ENCODE peak calls at places on chromosomes 7 and 10, in six cellular contexts. One of them, this sample, is unnamed.

GRCh38 chr7:157140118-157140905 is 1.6 kb downstream of the UBE3C start:
- DNase-seq in lower lobe of right lung: no peak
- DNase-seq in erythroblast: peak
- DNase-seq in stimulated activated CD8-positive, alpha-beta memory T cell treated with anti-CD3 and anti-CD28 coated beads, Interleukin-7, amount 100 ng/mL, for 4 hours: no peak
- DNase-seq in stimulated activated CD4-positive, alpha-beta T cell treated with anti-CD3 and anti-CD28 coated beads, Interleukin-1b, Interleukin-23, amount 100 ng/mL, for 4 hours: peak
- DNase-seq in endothelial cell: no peak
- DNase-seq in this sample: no peak

GRCh38 chr10:62199584-62199983 is 69.1 kb downstream of the RTKN2 start:
- DNase-seq in lower lobe of right lung: no peak
- DNase-seq in erythroblast: no peak
- DNase-seq in stimulated activated CD8-positive, alpha-beta memory T cell treated with anti-CD3 and anti-CD28 coated beads, Interleukin-7, amount 100 ng/mL, for 4 hours: no peak
- DNase-seq in stimulated activated CD4-positive, alpha-beta T cell treated with anti-CD3 and anti-CD28 coated beads, Interleukin-1b, Interleukin-23, amount 100 ng/mL, for 4 hours: no peak
- DNase-seq in endothelial cell: no peak
- DNase-seq in this sample: no peak

GRCh38 chr7:91852263-91852741 is 28.2 kb downstream of the MTERF1 start:
- DNase-seq in lower lobe of right lung: no peak
- DNase-seq in erythroblast: peak
- DNase-seq in stimulated activated CD8-positive, alpha-beta memory T cell treated with anti-CD3 and anti-CD28 coated beads, Interleukin-7, amount 100 ng/mL, for 4 hours: no peak
- DNase-seq in stimulated activated CD4-positive, alpha-beta T cell treated with anti-CD3 and anti-CD28 coated beads, Interleukin-1b, Interleukin-23, amount 100 ng/mL, for 4 hours: no peak
- DNase-seq in endothelial cell: no peak
- DNase-seq in this sample: no peak

GRCh38 chr7:1744296-1745017 is 74.4 kb downstream of the ELFN1 start:
- DNase-seq in lower lobe of right lung: no peak
- DNase-seq in erythroblast: no peak
- DNase-seq in stimulated activated CD8-positive, alpha-beta memory T cell treated with anti-CD3 and anti-CD28 coated beads, Interleukin-7, amount 100 ng/mL, for 4 hours: no peak
- DNase-seq in stimulated activated CD4-positive, alpha-beta T cell treated with anti-CD3 and anti-CD28 coated beads, Interleukin-1b, Interleukin-23, amount 100 ng/mL, for 4 hours: no peak
- DNase-seq in endothelial cell: no peak
- DNase-seq in this sample: no peak

GRCh38 chr7:133434246-133434865 is 181.5 kb downstream of the EXOC4 start:
- DNase-seq in lower lobe of right lung: no peak
- DNase-seq in erythroblast: peak
- DNase-seq in stimulated activated CD8-positive, alpha-beta memory T cell treated with anti-CD3 and anti-CD28 coated beads, Interleukin-7, amount 100 ng/mL, for 4 hours: no peak
- DNase-seq in stimulated activated CD4-positive, alpha-beta T cell treated with anti-CD3 and anti-CD28 coated beads, Interleukin-1b, Interleukin-23, amount 100 ng/mL, for 4 hours: no peak
- DNase-seq in endothelial cell: no peak
- DNase-seq in this sample: no peak

GRCh38 chr10:118916777-118917176 is 112.7 kb upstream of the NANOS1 start:
- DNase-seq in lower lobe of right lung: no peak
- DNase-seq in erythroblast: no peak
- DNase-seq in stimulated activated CD8-positive, alpha-beta memory T cell treated with anti-CD3 and anti-CD28 coated beads, Interleukin-7, amount 100 ng/mL, for 4 hours: no peak
- DNase-seq in stimulated activated CD4-positive, alpha-beta T cell treated with anti-CD3 and anti-CD28 coated beads, Interleukin-1b, Interleukin-23, amount 100 ng/mL, for 4 hours: no peak
- DNase-seq in endothelial cell: no peak
- DNase-seq in this sample: no peak

GRCh38 chr10:123150986-123151738 is 3.0 kb upstream of the BUB3 start:
- DNase-seq in lower lobe of right lung: peak
- DNase-seq in erythroblast: peak
- DNase-seq in stimulated activated CD8-positive, alpha-beta memory T cell treated with anti-CD3 and anti-CD28 coated beads, Interleukin-7, amount 100 ng/mL, for 4 hours: peak
- DNase-seq in stimulated activated CD4-positive, alpha-beta T cell treated with anti-CD3 and anti-CD28 coated beads, Interleukin-1b, Interleukin-23, amount 100 ng/mL, for 4 hours: no peak
- DNase-seq in endothelial cell: peak
- DNase-seq in this sample: peak

GRCh38 chr7:149830997-149831729 is 7.0 kb upstream of the ZNF862 start:
- DNase-seq in lower lobe of right lung: peak
- DNase-seq in erythroblast: no peak
- DNase-seq in stimulated activated CD8-positive, alpha-beta memory T cell treated with anti-CD3 and anti-CD28 coated beads, Interleukin-7, amount 100 ng/mL, for 4 hours: no peak
- DNase-seq in stimulated activated CD4-positive, alpha-beta T cell treated with anti-CD3 and anti-CD28 coated beads, Interleukin-1b, Interleukin-23, amount 100 ng/mL, for 4 hours: no peak
- DNase-seq in endothelial cell: no peak
- DNase-seq in this sample: peak

GRCh38 chr7:50369408-50370026 is 65.0 kb downstream of the IKZF1 start:
- DNase-seq in lower lobe of right lung: no peak
- DNase-seq in erythroblast: peak
- DNase-seq in stimulated activated CD8-positive, alpha-beta memory T cell treated with anti-CD3 and anti-CD28 coated beads, Interleukin-7, amount 100 ng/mL, for 4 hours: no peak
- DNase-seq in stimulated activated CD4-positive, alpha-beta T cell treated with anti-CD3 and anti-CD28 coated beads, Interleukin-1b, Interleukin-23, amount 100 ng/mL, for 4 hours: no peak
- DNase-seq in endothelial cell: peak
- DNase-seq in this sample: no peak

GRCh38 chr10:93463723-93464511 is 18.2 kb downstream of the MYOF start:
- DNase-seq in lower lobe of right lung: peak
- DNase-seq in erythroblast: no peak
- DNase-seq in stimulated activated CD8-positive, alpha-beta memory T cell treated with anti-CD3 and anti-CD28 coated beads, Interleukin-7, amount 100 ng/mL, for 4 hours: no peak
- DNase-seq in stimulated activated CD4-positive, alpha-beta T cell treated with anti-CD3 and anti-CD28 coated beads, Interleukin-1b, Interleukin-23, amount 100 ng/mL, for 4 hours: no peak
- DNase-seq in endothelial cell: no peak
- DNase-seq in this sample: no peak

GRCh38 chr7:151773795-151774194 is 103.1 kb downstream of the PRKAG2 start:
- DNase-seq in lower lobe of right lung: no peak
- DNase-seq in erythroblast: no peak
- DNase-seq in stimulated activated CD8-positive, alpha-beta memory T cell treated with anti-CD3 and anti-CD28 coated beads, Interleukin-7, amount 100 ng/mL, for 4 hours: no peak
- DNase-seq in stimulated activated CD4-positive, alpha-beta T cell treated with anti-CD3 and anti-CD28 coated beads, Interleukin-1b, Interleukin-23, amount 100 ng/mL, for 4 hours: no peak
- DNase-seq in endothelial cell: no peak
- DNase-seq in this sample: no peak

GRCh38 chr10:3623746-3624145 is 161.3 kb downstream of the KLF6 start:
- DNase-seq in lower lobe of right lung: no peak
- DNase-seq in erythroblast: no peak
- DNase-seq in stimulated activated CD8-positive, alpha-beta memory T cell treated with anti-CD3 and anti-CD28 coated beads, Interleukin-7, amount 100 ng/mL, for 4 hours: no peak
- DNase-seq in stimulated activated CD4-positive, alpha-beta T cell treated with anti-CD3 and anti-CD28 coated beads, Interleukin-1b, Interleukin-23, amount 100 ng/mL, for 4 hours: no peak
- DNase-seq in endothelial cell: no peak
- DNase-seq in this sample: no peak

GRCh38 chr7:42869131-42870020 is 42.5 kb downstream of the C7orf25 start:
- DNase-seq in lower lobe of right lung: no peak
- DNase-seq in erythroblast: no peak
- DNase-seq in stimulated activated CD8-positive, alpha-beta memory T cell treated with anti-CD3 and anti-CD28 coated beads, Interleukin-7, amount 100 ng/mL, for 4 hours: no peak
- DNase-seq in stimulated activated CD4-positive, alpha-beta T cell treated with anti-CD3 and anti-CD28 coated beads, Interleukin-1b, Interleukin-23, amount 100 ng/mL, for 4 hours: no peak
- DNase-seq in endothelial cell: no peak
- DNase-seq in this sample: no peak

GRCh38 chr7:28729276-28729675 is 228.9 kb downstream of the TRIL start:
- DNase-seq in lower lobe of right lung: no peak
- DNase-seq in erythroblast: no peak
- DNase-seq in stimulated activated CD8-positive, alpha-beta memory T cell treated with anti-CD3 and anti-CD28 coated beads, Interleukin-7, amount 100 ng/mL, for 4 hours: no peak
- DNase-seq in stimulated activated CD4-positive, alpha-beta T cell treated with anti-CD3 and anti-CD28 coated beads, Interleukin-1b, Interleukin-23, amount 100 ng/mL, for 4 hours: no peak
- DNase-seq in endothelial cell: no peak
- DNase-seq in this sample: no peak

GRCh38 chr10:27611861-27612450 is 107.9 kb downstream of the RAB18 start:
- DNase-seq in lower lobe of right lung: no peak
- DNase-seq in erythroblast: no peak
- DNase-seq in stimulated activated CD8-positive, alpha-beta memory T cell treated with anti-CD3 and anti-CD28 coated beads, Interleukin-7, amount 100 ng/mL, for 4 hours: no peak
- DNase-seq in stimulated activated CD4-positive, alpha-beta T cell treated with anti-CD3 and anti-CD28 coated beads, Interleukin-1b, Interleukin-23, amount 100 ng/mL, for 4 hours: no peak
- DNase-seq in endothelial cell: no peak
- DNase-seq in this sample: no peak

GRCh38 chr10:74983383-74983782 is 128.1 kb upstream of the SAMD8 start:
- DNase-seq in lower lobe of right lung: no peak
- DNase-seq in erythroblast: no peak
- DNase-seq in stimulated activated CD8-positive, alpha-beta memory T cell treated with anti-CD3 and anti-CD28 coated beads, Interleukin-7, amount 100 ng/mL, for 4 hours: no peak
- DNase-seq in stimulated activated CD4-positive, alpha-beta T cell treated with anti-CD3 and anti-CD28 coated beads, Interleukin-1b, Interleukin-23, amount 100 ng/mL, for 4 hours: no peak
- DNase-seq in endothelial cell: no peak
- DNase-seq in this sample: no peak

GRCh38 chr10:1737222-1738061 is at the start of gene ADARB2:
- DNase-seq in lower lobe of right lung: no peak
- DNase-seq in erythroblast: no peak
- DNase-seq in stimulated activated CD8-positive, alpha-beta memory T cell treated with anti-CD3 and anti-CD28 coated beads, Interleukin-7, amount 100 ng/mL, for 4 hours: no peak
- DNase-seq in stimulated activated CD4-positive, alpha-beta T cell treated with anti-CD3 and anti-CD28 coated beads, Interleukin-1b, Interleukin-23, amount 100 ng/mL, for 4 hours: no peak
- DNase-seq in endothelial cell: peak
- DNase-seq in this sample: peak

GRCh38 chr10:70192325-70192966 is 22.1 kb upstream of the SAR1A start:
- DNase-seq in lower lobe of right lung: no peak
- DNase-seq in erythroblast: no peak
- DNase-seq in stimulated activated CD8-positive, alpha-beta memory T cell treated with anti-CD3 and anti-CD28 coated beads, Interleukin-7, amount 100 ng/mL, for 4 hours: no peak
- DNase-seq in stimulated activated CD4-positive, alpha-beta T cell treated with anti-CD3 and anti-CD28 coated beads, Interleukin-1b, Interleukin-23, amount 100 ng/mL, for 4 hours: no peak
- DNase-seq in endothelial cell: no peak
- DNase-seq in this sample: no peak

GRCh38 chr7:141213226-141213625 is 139.4 kb downstream of the TMEM178B start:
- DNase-seq in lower lobe of right lung: no peak
- DNase-seq in erythroblast: no peak
- DNase-seq in stimulated activated CD8-positive, alpha-beta memory T cell treated with anti-CD3 and anti-CD28 coated beads, Interleukin-7, amount 100 ng/mL, for 4 hours: no peak
- DNase-seq in stimulated activated CD4-positive, alpha-beta T cell treated with anti-CD3 and anti-CD28 coated beads, Interleukin-1b, Interleukin-23, amount 100 ng/mL, for 4 hours: no peak
- DNase-seq in endothelial cell: no peak
- DNase-seq in this sample: no peak